ENCODE peak calls at places on chromosome 9, in ten cellular contexts. I, L, T, F, Q, J, M, Z, V and S are unnamed samples.

GRCh38 chr9:126661521-126662251 is 48.0 kb downstream of the LMX1B start:
- DNase-seq in Z (peak), I (peak), F (peak), J (peak), M (no peak), L (no peak), V (no peak), T (no peak), Q (peak), S (no peak)

GRCh38 chr9:95450171-95451107 is 66.3 kb downstream of the PTCH1 start:
- DNase-seq in Z (peak), F (no peak), Q (no peak), L (no peak), V (no peak), M (no peak), J (no peak), T (no peak), I (no peak), S (no peak)

GRCh38 chr9:34650816-34651215 is 1.2 kb upstream of the IL11RA start:
- DNase-seq in M (no peak), F (no peak), T (no peak), Q (no peak), J (peak), Z (no peak), V (no peak), I (peak), L (no peak), S (no peak)

GRCh38 chr9:38360880-38361836 is 31.3 kb upstream of the ALDH1B1 start:
- DNase-seq in I (no peak), L (no peak), V (no peak), T (peak), Z (no peak), Q (no peak), M (no peak), F (no peak), J (no peak), S (no peak)

GRCh38 chr9:123322771-123323481 is 33.1 kb upstream of the CRB2 start:
- DNase-seq in J (no peak), F (no peak), Q (no peak), Z (no peak), L (no peak), I (no peak), M (no peak), V (no peak), T (peak), S (peak)

GRCh38 chr9:38067892-38068615 is 973 bp downstream of the SHB start:
- DNase-seq in T (peak), F (peak), M (peak), J (no peak), Q (no peak), I (no peak), L (no peak), Z (peak), V (no peak), S (no peak)

GRCh38 chr9:27421567-27421966 is 102.5 kb upstream of the IFNK start:
- DNase-seq in Z (peak), T (no peak), V (no peak), J (no peak), Q (no peak), I (no peak), F (no peak), M (no peak), L (no peak), S (no peak)

GRCh38 chr9:91949946-91950664 is at the start of gene ROR2:
- DNase-seq in Q (no peak), M (peak), V (peak), J (peak), I (peak), F (peak), Z (peak), L (peak), T (peak), S (peak)

GRCh38 chr9:112288029-112288428 is 45.4 kb downstream of the PTBP3 start:
- DNase-seq in F (no peak), V (no peak), T (no peak), I (peak), J (peak), M (no peak), L (no peak), Q (no peak), Z (no peak), S (no peak)

GRCh38 chr9:101247297-101247696 is 137.5 kb downstream of the BAAT start:
- DNase-seq in V (no peak), J (no peak), L (no peak), Z (no peak), M (no peak), F (no peak), T (no peak), I (no peak), Q (no peak), S (no peak)

GRCh38 chr9:103798620-103799019 is 295.5 kb upstream of the SMC2 start:
- DNase-seq in T (no peak), F (no peak), I (no peak), Z (no peak), J (peak), L (peak), V (no peak), M (no peak), Q (peak), S (peak)

GRCh38 chr9:107694390-107694789 is 204.8 kb upstream of the KLF4 start:
- DNase-seq in F (no peak), V (no peak), J (no peak), L (no peak), I (no peak), T (no peak), Q (no peak), Z (no peak), M (no peak), S (no peak)

GRCh38 chr9:113578877-113579269 is 115.3 kb downstream of the RGS3 start:
- DNase-seq in F (no peak), I (peak), Q (peak), L (peak), T (peak), M (no peak), J (peak), V (no peak), Z (no peak), S (peak)

GRCh38 chr9:98881356-98881755 is 62.4 kb upstream of the COL15A1 start:
- DNase-seq in J (no peak), V (no peak), M (no peak), L (no peak), T (no peak), F (no peak), I (no peak), Q (no peak), Z (no peak), S (no peak)

GRCh38 chr9:82729991-82730390 is 333.0 kb downstream of the RASEF start:
- DNase-seq in V (no peak), Z (no peak), F (no peak), J (no peak), I (no peak), Q (no peak), T (no peak), M (no peak), L (no peak), S (no peak)

GRCh38 chr9:97991818-97992217 is 8.7 kb downstream of the ANP32B start:
- DNase-seq in Q (no peak), I (no peak), L (no peak), Z (no peak), T (no peak), M (no peak), F (no peak), V (no peak), J (no peak), S (no peak)

GRCh38 chr9:21812415-21812814 is 10.0 kb downstream of the MTAP start:
- DNase-seq in T (no peak), L (no peak), V (no peak), I (peak), M (no peak), F (peak), J (peak), Z (no peak), Q (peak), S (no peak)

GRCh38 chr9:119114681-119115080 is 254.6 kb downstream of the BRINP1 start:
- DNase-seq in Q (no peak), I (no peak), F (no peak), V (no peak), J (no peak), L (no peak), Z (peak), M (no peak), T (no peak), S (no peak)

GRCh38 chr9:75941577-75942311 is 51.3 kb downstream of the PCSK5 start:
- DNase-seq in M (no peak), F (no peak), V (no peak), Z (no peak), L (no peak), Q (no peak), J (no peak), I (no peak), T (no peak), S (no peak)

GRCh38 chr9:125842215-125842614 is 95.0 kb downstream of the PBX3 start:
- DNase-seq in L (no peak), T (no peak), Q (no peak), V (no peak), F (no peak), Z (no peak), J (no peak), I (no peak), M (no peak), S (no peak)

GRCh38 chr9:127216210-127216887 is 48.2 kb upstream of the GARNL3 start:
- DNase-seq in L (no peak), J (no peak), T (no peak), M (no peak), V (no peak), Q (no peak), I (no peak), F (no peak), Z (no peak), S (no peak)

GRCh38 chr9:88258012-88258411 is 119.7 kb upstream of the SPATA31C2 start:
- DNase-seq in M (no peak), L (no peak), J (peak), Q (peak), F (peak), V (no peak), I (peak), Z (no peak), T (no peak), S (no peak)

GRCh38 chr9:106878943-106879916 is 16.3 kb downstream of the ZNF462 start:
- DNase-seq in T (peak), Z (peak), J (peak), F (peak), L (no peak), M (no peak), I (peak), V (peak), Q (peak), S (no peak)

GRCh38 chr9:20315672-20316071 is 306.6 kb downstream of the MLLT3 start:
- DNase-seq in M (no peak), T (no peak), Q (no peak), V (no peak), F (no peak), I (peak), L (no peak), J (peak), Z (no peak), S (no peak)

GRCh38 chr9:19473605-19474004 is 64.8 kb downstream of the ACER2 start:
- DNase-seq in T (no peak), J (no peak), F (no peak), Q (no peak), M (no peak), Z (no peak), L (no peak), V (no peak), I (no peak), S (no peak)

GRCh38 chr9:89387970-89388867 is 69.9 kb downstream of the SECISBP2 start:
- DNase-seq in T (peak), V (peak), J (peak), L (no peak), I (peak), M (no peak), Z (no peak), F (no peak), Q (no peak), S (no peak)

GRCh38 chr9:25472085-25472607 is 206.1 kb downstream of the TUSC1 start:
- DNase-seq in M (no peak), Z (no peak), T (no peak), Q (no peak), J (no peak), F (no peak), I (no peak), L (no peak), V (no peak), S (no peak)

GRCh38 chr9:114371986-114372917 is 15.5 kb downstream of the AKNA start:
- DNase-seq in Z (no peak), V (no peak), T (peak), M (no peak), L (no peak), J (peak), I (no peak), F (no peak), Q (peak), S (peak)

GRCh38 chr9:38272710-38273109 is 119.8 kb upstream of the ALDH1B1 start:
- DNase-seq in I (no peak), J (no peak), T (no peak), Q (no peak), M (no peak), L (no peak), Z (no peak), V (no peak), F (no peak), S (no peak)

GRCh38 chr9:116153765-116154333 is at the start of gene PAPPA:
- DNase-seq in Q (no peak), V (peak), I (no peak), Z (peak), T (no peak), M (no peak), L (no peak), F (no peak), J (no peak), S (no peak)

GRCh38 chr9:136326777-136327312 is 494 bp upstream of the GPSM1 start:
- DNase-seq in F (no peak), Q (no peak), I (no peak), T (no peak), M (no peak), L (peak), V (no peak), Z (no peak), J (no peak), S (no peak)

GRCh38 chr9:110775724-110776123 is 107.1 kb downstream of the MUSK start:
- DNase-seq in L (no peak), V (no peak), T (no peak), M (no peak), Q (no peak), I (no peak), Z (no peak), F (no peak), J (no peak), S (no peak)

GRCh38 chr9:127231666-127232065 is 32.9 kb upstream of the GARNL3 start:
- DNase-seq in I (no peak), M (no peak), F (no peak), L (no peak), Z (no peak), V (no peak), J (no peak), Q (no peak), T (no peak), S (no peak)

GRCh38 chr9:136085815-136086212 is 9.3 kb downstream of the NACC2 start:
- DNase-seq in J (no peak), L (no peak), F (no peak), Q (no peak), Z (no peak), M (no peak), I (no peak), V (no peak), T (peak), S (no peak)

GRCh38 chr9:132221941-132222340 is 60.1 kb downstream of the NTNG2 start:
- DNase-seq in T (no peak), M (no peak), Q (no peak), I (no peak), L (no peak), Z (no peak), J (no peak), V (no peak), F (no peak), S (no peak)

GRCh38 chr9:88462191-88462590 is 72.8 kb upstream of the NXNL2 start:
- DNase-seq in V (no peak), J (peak), T (no peak), F (no peak), Z (no peak), I (peak), L (no peak), Q (no peak), M (no peak), S (no peak)

GRCh38 chr9:86239053-86239770 is 20.2 kb downstream of the C9orf153 start:
- DNase-seq in I (no peak), M (no peak), L (no peak), Z (no peak), Q (no peak), T (no peak), V (no peak), J (no peak), F (no peak), S (no peak)
- TF ChIP-seq CTCF in I (no peak), M (no peak), L (peak), Z (no peak), Q (no peak), T (no peak), V (no peak), J (no peak), F (no peak), S (no peak)

DNA sequence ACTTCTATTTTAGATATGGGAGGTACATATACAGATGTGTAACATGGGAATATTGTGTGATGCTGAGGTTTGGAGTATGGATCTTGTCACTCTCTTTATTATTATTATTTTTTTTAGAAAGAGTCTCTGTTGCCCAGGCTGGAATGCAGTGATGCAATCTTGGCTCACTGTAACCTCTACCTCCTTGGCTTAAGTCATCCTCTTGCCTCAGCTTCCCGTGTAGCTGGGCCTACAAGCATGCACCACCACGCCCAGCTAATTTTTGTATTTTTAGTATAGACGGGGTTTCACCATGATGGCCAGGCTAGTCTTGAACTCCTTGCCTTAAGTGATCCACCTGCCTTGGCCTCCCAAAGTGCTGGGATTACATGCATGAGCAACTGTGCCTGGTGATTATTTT is 138.4 kb upstream of the SLC28A3 start:
- DNase-seq in Q (no peak), M (no peak), V (no peak), T (no peak), Z (no peak), I (no peak), L (no peak), F (no peak), J (no peak), S (no peak)
- TF ChIP-seq CTCF in Q (no peak), M (no peak), V (no peak), T (no peak), Z (no peak), I (no peak), L (no peak), F (no peak), J (no peak), S (no peak)

GRCh38 chr9:16869140-16869903 is 1.1 kb downstream of the BNC2 start:
- DNase-seq in J (peak), L (no peak), I (peak), Q (no peak), F (no peak), M (no peak), T (no peak), V (peak), Z (peak), S (no peak)

GRCh38 chr9:16869961-16870605 is 387 bp downstream of the BNC2 start:
- DNase-seq in I (peak), V (peak), Q (no peak), J (peak), L (peak), F (no peak), M (peak), T (no peak), Z (peak), S (peak)

GRCh38 chr9:16868706-16869105 is 1.8 kb downstream of the BNC2 start:
- DNase-seq in V (no peak), M (no peak), T (no peak), J (peak), F (no peak), Z (no peak), L (no peak), Q (no peak), I (peak), S (no peak)

GRCh38 chr9:16871358-16872151 is 1.1 kb upstream of the BNC2 start:
- DNase-seq in I (peak), L (peak), F (peak), T (peak), Z (peak), V (peak), J (peak), Q (no peak), M (peak), S (peak)

GRCh38 chr9:16870606-16871357 is at the start of gene BNC2:
- DNase-seq in M (peak), L (peak), V (peak), I (peak), Z (peak), Q (no peak), J (peak), F (peak), T (no peak), S (peak)
- TF ChIP-seq CTCF in M (peak), L (no peak), V (no peak), I (peak), Z (peak), Q (no peak), J (peak), F (no peak), T (no peak), S (no peak)

GRCh38 chr9:72873456-72873855 is 79.4 kb downstream of the ALDH1A1 start:
- DNase-seq in T (no peak), M (no peak), Q (no peak), V (no peak), J (no peak), Z (no peak), F (no peak), I (no peak), L (no peak), S (no peak)

GRCh38 chr9:72874344-72874743 is 78.5 kb downstream of the ALDH1A1 start:
- DNase-seq in I (no peak), V (no peak), Z (no peak), Q (no peak), F (no peak), J (no peak), T (no peak), L (no peak), M (no peak), S (no peak)

GRCh38 chr9:72875221-72875620 is 77.6 kb downstream of the ALDH1A1 start:
- DNase-seq in F (no peak), L (no peak), T (no peak), Q (no peak), J (no peak), I (no peak), M (no peak), V (no peak), Z (no peak), S (no peak)

GRCh38 chr9:72872718-72873117 is 80.1 kb downstream of the ALDH1A1 start:
- DNase-seq in L (no peak), V (no peak), F (no peak), J (no peak), Q (no peak), M (no peak), T (no peak), I (no peak), Z (no peak), S (no peak)

DNA sequence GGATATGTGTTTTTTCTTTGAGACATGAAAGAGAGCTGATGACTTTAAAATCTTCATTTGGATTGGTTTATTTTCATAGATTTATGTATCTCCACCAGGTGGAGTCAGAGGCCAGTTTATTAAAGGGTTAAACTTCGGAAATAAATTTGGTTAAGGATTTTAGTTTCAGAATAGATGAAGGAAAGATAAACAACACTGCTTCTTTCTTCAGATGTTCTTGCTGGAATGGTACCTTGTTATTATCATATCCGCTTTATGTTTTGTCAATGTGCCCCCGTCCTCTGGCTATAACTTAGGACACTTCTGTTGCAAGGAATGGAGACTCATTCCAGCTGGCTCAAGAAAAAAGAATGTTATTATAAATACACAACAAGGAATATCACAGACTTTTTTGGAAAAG is 81.2 kb downstream of the ALDH1A1 start:
- DNase-seq in V (no peak), T (no peak), J (peak), Z (peak), I (peak), F (no peak), M (no peak), L (no peak), Q (no peak), S (no peak)
- TF ChIP-seq CTCF in V (peak), T (peak), J (peak), Z (no peak), I (peak), F (peak), M (peak), L (peak), Q (peak), S (peak)

GRCh38 chr9:86098793-86099694 is at the start of gene GOLM1:
- DNase-seq in M (peak), Q (no peak), F (peak), J (peak), Z (peak), L (peak), I (peak), T (peak), V (peak), S (peak)
- TF ChIP-seq CTCF in M (peak), Q (no peak), F (no peak), J (no peak), Z (peak), L (no peak), I (no peak), T (no peak), V (no peak), S (peak)